ENCODE peak calls at places on chromosomes 4 and X, in nine cellular contexts. Q is GM23338, D is DND-41, E is endothelial cell of umbilical vein, K is lung, X is H9, S is thoracic aorta, U is BE2C, C is bronchial epithelial cell. Z is an unnamed sample.
A peak's percentile ranks its signal among the peaks of the same experiment; 100 is the strongest.

GRCh38 chr4:36280555-36280954 is 861 bp upstream of the DTHD1 start:
- DNase-seq in Q (peak; percentile 30), X (peak; percentile 29), U (no peak), D (no peak), K (peak; percentile 38), E (no peak), S (no peak), C (peak; percentile 63), Z (no peak)

GRCh38 chr4:63764400-63764799 is 644.9 kb downstream of the TECRL start:
- DNase-seq in E (no peak), K (no peak), D (no peak), C (no peak), Q (no peak), S (no peak), U (no peak), X (no peak), Z (no peak)

GRCh38 chr4:24867766-24868296 is 45.0 kb downstream of the CCDC149 start:
- DNase-seq in D (no peak), C (no peak), E (no peak), U (no peak), X (peak; percentile 47), K (no peak), Q (peak; percentile 59), S (no peak), Z (no peak)

GRCh38 chr4:20422398-20422797 is 170.7 kb downstream of the SLIT2 start:
- DNase-seq in X (peak; percentile 73), U (peak; percentile 75), Q (peak; percentile 79), C (peak; percentile 70), E (peak; percentile 78), S (no peak), D (peak; percentile 47), K (peak; percentile 39), Z (peak; percentile 63)

GRCh38 chr4:122224348-122224747 is 72.2 kb downstream of the BLTP1 start:
- DNase-seq in C (peak; percentile 3), U (no peak), X (peak; percentile 28), S (no peak), E (peak; percentile 17), K (no peak), Q (peak; percentile 40), D (no peak), Z (peak; percentile 31)

GRCh38 chr4:8614365-8615193 is 22.0 kb downstream of the CPZ start:
- DNase-seq in K (no peak), S (no peak), E (no peak), Q (no peak), U (no peak), D (peak; percentile 17), X (no peak), C (no peak), Z (no peak)

GRCh38 chr4:184806246-184806550 is 19.6 kb downstream of the ACSL1 start:
- DNase-seq in U (no peak), X (no peak), S (no peak), K (no peak), C (no peak), Q (no peak), E (no peak), D (no peak), Z (no peak)

GRCh38 chrX:56499372-56499771 is 64.1 kb upstream of the UBQLN2 start:
- DNase-seq in X (no peak), D (no peak), S (no peak), K (no peak), C (peak; percentile 87), U (no peak), E (no peak), Q (no peak), Z (no peak)

GRCh38 chr4:153512952-153513500 is 46.9 kb downstream of the TMEM131L start:
- DNase-seq in X (no peak), E (no peak), K (no peak), S (no peak), C (no peak), U (no peak), D (no peak), Q (no peak), Z (no peak)

GRCh38 chr4:153510252-153511001 is 44.3 kb downstream of the TMEM131L start:
- DNase-seq in D (no peak), K (no peak), E (no peak), Q (no peak), U (no peak), S (no peak), X (no peak), C (no peak), Z (no peak)

GRCh38 chr4:153512162-153512852 is 46.1 kb downstream of the TMEM131L start:
- DNase-seq in S (no peak), K (no peak), U (no peak), D (no peak), X (no peak), E (no peak), C (no peak), Q (no peak), Z (no peak)

GRCh38 chr4:153509724-153510123 is 43.6 kb downstream of the TMEM131L start:
- DNase-seq in X (no peak), E (no peak), K (no peak), Q (no peak), D (no peak), S (no peak), C (no peak), U (no peak), Z (no peak)

GRCh38 chr4:153511104-153511503 is 44.9 kb downstream of the TMEM131L start:
- DNase-seq in X (no peak), S (no peak), D (no peak), C (no peak), Q (no peak), K (no peak), E (no peak), U (no peak), Z (no peak)
- TF ChIP-seq CTCF in X (no peak), S (no peak), D (no peak), C (no peak), Q (no peak), K (no peak), E (no peak), U (no peak), Z (no peak)

DNA sequence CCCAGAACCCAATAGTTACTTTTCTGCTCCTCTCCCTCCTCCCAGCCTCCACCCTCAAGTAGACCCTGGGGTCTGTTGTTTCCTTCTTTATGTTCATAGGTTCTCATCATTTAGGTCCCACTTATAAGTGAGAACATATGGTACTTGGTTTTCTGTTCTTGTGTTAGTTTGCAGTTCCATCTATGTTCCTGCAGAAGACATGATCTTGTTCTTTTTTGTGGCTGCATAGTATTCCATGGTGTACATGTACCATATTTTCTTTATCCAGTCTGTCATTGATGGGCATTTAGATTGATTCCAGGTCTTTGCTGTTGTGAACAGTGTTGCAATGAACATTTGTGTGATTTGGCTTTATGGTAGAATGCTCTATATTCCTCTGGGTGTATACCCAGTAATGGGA is 47.8 kb upstream of the LEF1 start:
- DNase-seq in S (no peak), D (no peak), K (no peak), E (no peak), Q (no peak), C (no peak), U (no peak), X (no peak), Z (no peak)
- H3K27me3 ChIP-seq in S (no peaks in the 10 kb centered on the region), D (no peaks in the 10 kb centered on the region), K (no peaks in the 10 kb centered on the region), E (no peaks in the 10 kb centered on the region), Q (no peaks in the 10 kb centered on the region), C (no peaks in the 10 kb centered on the region), U (no peaks in the 10 kb centered on the region), X (no peaks in the 10 kb centered on the region), Z (no peaks in the 10 kb centered on the region)

GRCh38 chr4:125515016-125515415 is 200.3 kb downstream of the FAT4 start:
- DNase-seq in E (no peak), K (no peak), S (no peak), U (no peak), D (no peak), X (no peak), C (no peak), Q (no peak), Z (no peak)
- TF ChIP-seq CTCF in E (no peak), K (no peak), S (no peak), U (no peak), D (no peak), X (no peak), C (no peak), Q (no peak), Z (no peak)

GRCh38 chr4:144645621-144646522 is at the start of gene HHIP:
- DNase-seq in Q (peak; percentile 72), U (peak; percentile 28), X (peak; percentile 53), K (peak; percentile 49), C (no peak), D (peak; percentile 81), S (no peak), E (peak; percentile 88), Z (peak; percentile 87)

GRCh38 chr4:144646523-144647094 is 653 bp downstream of the HHIP start:
- DNase-seq in D (peak; percentile 64), E (peak; percentile 53), C (no peak), U (peak; percentile 48), X (peak; percentile 38), K (no peak), Q (peak; percentile 33), S (no peak), Z (no peak)

GRCh38 chr4:144645102-144645469 is 870 bp upstream of the HHIP start:
- DNase-seq in K (peak; percentile 33), Q (peak; percentile 45), C (no peak), X (peak; percentile 32), S (no peak), E (no peak), D (no peak), U (no peak), Z (no peak)

GRCh38 chr4:144647095-144647959 is 1.4 kb downstream of the HHIP start:
- DNase-seq in E (peak; percentile 57), U (no peak), X (peak; percentile 32), S (no peak), D (peak; percentile 89), C (no peak), K (no peak), Q (peak; percentile 82), Z (peak; percentile 49)

DNA sequence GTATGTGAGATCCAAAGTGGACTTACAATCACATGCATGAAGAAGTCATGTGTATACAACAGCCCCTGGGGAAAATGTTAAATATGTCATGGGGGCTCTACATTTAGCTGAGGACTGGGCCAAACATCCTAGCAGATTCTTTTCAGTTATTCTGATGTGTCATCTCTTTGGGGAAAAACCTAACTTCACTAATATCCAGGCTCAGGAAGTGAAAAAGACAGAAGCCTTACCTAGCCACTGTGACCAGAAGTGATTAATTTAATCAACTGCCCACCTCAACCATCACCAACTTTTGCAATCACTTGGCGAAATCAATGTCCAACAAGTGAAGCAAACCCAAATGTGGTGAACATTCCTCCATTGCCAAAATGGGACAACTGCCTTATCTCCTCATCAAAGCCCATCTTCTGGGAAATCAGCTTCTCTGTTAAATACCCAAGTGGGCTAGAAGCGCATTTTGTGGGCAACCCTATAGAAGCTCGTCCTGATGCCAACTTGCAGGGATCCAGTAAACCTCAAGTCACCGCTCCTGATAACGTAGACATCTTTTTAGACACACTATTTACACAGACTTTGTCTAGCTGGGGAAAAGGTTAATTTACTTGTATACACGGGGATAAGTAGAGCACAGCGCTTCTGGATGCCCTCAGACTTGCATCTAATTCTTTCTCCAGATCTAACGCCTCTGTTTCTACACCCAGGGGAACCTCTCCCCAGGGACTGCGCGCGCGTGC is 1.4 kb upstream of the HHIP start:
- DNase-seq in Q (no peak), D (peak; percentile 29), E (peak; percentile 59), S (no peak), U (no peak), C (no peak), K (no peak), X (no peak), Z (no peak)
- H3K27me3 ChIP-seq in Q (peaks cover 67% of the 10 kb centered on the region), D (no peaks in the 10 kb centered on the region), E (no peaks in the 10 kb centered on the region), S (no peaks in the 10 kb centered on the region), U (peaks cover 44% of the 10 kb centered on the region), C (peaks cover 2% of the 10 kb centered on the region), K (no peaks in the 10 kb centered on the region), X (peaks cover 42% of the 10 kb centered on the region), Z (no peaks in the 10 kb centered on the region)

Z was measured in brain microvascular endothelial cell.